ENCODE peak calls at places on chromosomes 4 and X, in five cellular contexts. N is astrocyte, L is GM23248, D is H1, O is MM.1S. Y is an unnamed sample.

GRCh38 chr4:164550989-164551712 is 202.8 kb upstream of the SMIM31 start:
- DNase-seq in L (no peak), D (no peak), N (no peak), O (no peak), Y (no peak)

GRCh38 chr4:38563703-38564490 is 100.1 kb upstream of the KLF3 start:
- DNase-seq in O (no peak), D (no peak), N (peak; percentile 13), L (no peak), Y (peak; percentile 47)

GRCh38 chr4:163679189-163679588 is 184.7 kb downstream of the TMA16 start:
- DNase-seq in L (peak; percentile 15), O (no peak), D (no peak), N (peak; percentile 4), Y (no peak)

GRCh38 chr4:26878729-26879415 is 18.2 kb downstream of the STIM2 start:
- DNase-seq in L (peak; percentile 54), O (no peak), N (peak; percentile 43), D (no peak), Y (no peak)

GRCh38 chr4:98659741-98660507 is 1.5 kb upstream of the TSPAN5 start:
- DNase-seq in L (peak; percentile 74), O (no peak), N (peak; percentile 68), D (no peak), Y (no peak)

GRCh38 chrX:5233830-5234229 is 994.8 kb downstream of the NLGN4X start:
- DNase-seq in L (no peak), O (peak; percentile 75), D (no peak), N (no peak), Y (no peak)

GRCh38 chrX:139563251-139563650 is 32.7 kb downstream of the F9 start:
- DNase-seq in N (peak; percentile 63), O (no peak), D (no peak), L (no peak), Y (peak; percentile 65)

GRCh38 chrX:133473451-133473850 is 58.2 kb upstream of the GPC4 start:
- DNase-seq in D (no peak), L (peak; percentile 33), O (no peak), N (no peak), Y (no peak)

GRCh38 chr4:82848706-82849105 is 42.2 kb downstream of the SEC31A start:
- DNase-seq in D (no peak), L (no peak), O (no peak), N (no peak), Y (no peak)

GRCh38 chrX:49710744-49711319 is 15.0 kb upstream of the PAGE1 start:
- DNase-seq in L (no peak), D (no peak), N (no peak), O (no peak), Y (no peak)

GRCh38 chrX:140917354-140918115 is 84.9 kb upstream of the SPANXB1 start:
- DNase-seq in N (no peak), O (no peak), L (no peak), D (no peak), Y (no peak)

GRCh38 chrX:136130931-136131843 is 16.1 kb upstream of the FHL1 start:
- DNase-seq in O (peak; percentile 87), N (peak; percentile 94), L (peak; percentile 75), D (no peak), Y (peak; percentile 80)

GRCh38 chr4:179585761-179586160 is 2143.5 kb upstream of the AGA start:
- DNase-seq in L (no peak), N (no peak), O (no peak), D (no peak), Y (no peak)

DNA sequence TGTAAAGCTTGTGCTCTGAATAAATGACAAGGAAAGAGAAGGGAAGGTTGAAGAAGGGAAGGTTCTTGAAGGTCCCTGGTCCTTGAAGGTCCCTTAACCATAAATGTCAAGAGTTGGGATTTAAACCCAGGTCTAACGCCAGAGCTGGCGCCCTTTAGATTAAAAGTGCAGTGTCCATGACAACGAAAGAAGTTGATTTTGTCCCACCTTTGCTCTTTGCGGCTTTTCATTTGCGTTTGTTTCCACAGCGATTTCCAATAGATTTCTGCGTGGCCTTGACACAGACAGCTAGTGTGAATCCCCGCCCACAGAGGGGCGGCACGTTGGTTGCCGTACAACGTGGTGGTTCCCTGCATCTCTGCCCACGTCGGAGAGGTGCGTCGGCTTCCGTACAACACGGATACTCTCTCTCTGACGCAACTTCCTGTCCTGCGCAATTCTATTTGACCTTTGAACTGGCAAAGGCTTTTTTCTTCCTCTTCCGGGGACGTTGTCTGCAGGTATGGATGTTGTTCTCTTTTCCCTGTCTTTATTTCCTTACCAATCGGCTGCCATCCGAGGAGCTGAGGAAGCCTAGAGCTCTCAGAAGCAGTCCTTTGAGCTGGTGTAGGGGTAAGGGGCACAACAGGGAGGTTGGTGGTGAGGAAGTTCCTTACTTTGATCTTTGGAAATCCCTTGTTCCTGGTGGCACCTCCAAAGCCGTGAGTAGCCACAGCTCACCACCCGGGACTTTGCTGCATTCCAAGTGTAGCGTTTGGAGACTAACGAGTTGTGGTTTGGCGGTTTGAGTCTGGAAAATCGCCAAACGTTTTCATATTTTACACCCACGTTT is at the start of gene RPL34:
- DNase-seq in D (peak; percentile 88), O (peak; percentile 99), L (peak; percentile 99), N (peak; percentile 98), Y (peak; percentile 99)
- TF ChIP-seq EZH2 in D (no peak), O (no peak), L (no peak), N (no peak), Y (no peak)

DNA sequence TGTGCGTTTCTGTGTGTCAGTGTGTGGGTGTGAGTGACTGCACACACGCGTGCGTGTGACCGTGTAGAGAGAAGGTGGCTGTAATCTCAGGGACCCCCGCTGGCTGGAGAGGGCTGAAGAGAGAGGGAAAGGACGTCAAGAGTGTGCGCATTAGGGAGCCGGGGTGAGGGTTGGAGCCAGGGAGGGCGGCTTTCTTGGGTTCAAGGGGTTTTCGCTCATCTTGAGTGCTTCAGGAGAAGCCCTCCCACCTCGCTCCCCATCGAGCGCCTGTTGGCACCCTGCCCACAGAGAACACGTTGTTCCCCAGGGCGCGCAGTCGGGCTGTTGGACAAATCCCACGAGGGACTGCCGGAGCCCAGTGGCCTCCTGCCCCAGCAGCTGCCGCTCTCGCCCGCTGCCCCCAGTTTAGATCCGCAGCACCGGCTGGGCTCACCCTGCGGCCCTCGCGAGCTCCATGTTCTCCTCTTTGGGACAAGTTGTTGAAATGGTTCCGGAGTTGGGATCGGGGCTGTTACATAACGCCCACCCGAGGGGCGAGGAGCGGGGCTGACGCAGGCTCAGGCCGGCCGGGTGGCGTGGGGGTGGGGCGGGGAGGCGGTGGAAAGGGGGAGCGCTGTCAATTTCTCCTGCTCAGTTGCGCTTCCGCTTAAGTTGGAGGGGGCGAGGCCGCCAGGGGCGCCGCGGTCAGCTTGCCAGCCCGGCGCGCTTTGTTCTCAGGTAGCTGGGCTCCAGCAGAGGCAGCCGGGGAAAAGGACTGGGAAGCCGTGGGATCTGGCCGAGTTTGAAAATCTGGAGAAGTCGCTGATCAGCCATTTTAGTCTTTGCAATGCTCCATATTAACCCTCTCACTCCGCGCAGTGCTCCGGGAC is 1.6 kb downstream of the GRIA2 start:
- DNase-seq in O (no peak), L (peak; percentile 12), D (peak; percentile 71), N (peak; percentile 8), Y (peak; percentile 35)
- TF ChIP-seq EZH2 in O (no peak), L (no peak), D (peak; percentile 56), N (peak; percentile 39), Y (no peak)

GRCh38 chr4:4855293-4856070 is 4.0 kb upstream of the MSX1 start:
- DNase-seq in O (no peak), D (no peak), L (no peak), N (no peak), Y (no peak)
- TF ChIP-seq EZH2 in O (no peak), D (peak; percentile 55), L (no peak), N (peak; percentile 77), Y (peak; percentile 63)

DNA sequence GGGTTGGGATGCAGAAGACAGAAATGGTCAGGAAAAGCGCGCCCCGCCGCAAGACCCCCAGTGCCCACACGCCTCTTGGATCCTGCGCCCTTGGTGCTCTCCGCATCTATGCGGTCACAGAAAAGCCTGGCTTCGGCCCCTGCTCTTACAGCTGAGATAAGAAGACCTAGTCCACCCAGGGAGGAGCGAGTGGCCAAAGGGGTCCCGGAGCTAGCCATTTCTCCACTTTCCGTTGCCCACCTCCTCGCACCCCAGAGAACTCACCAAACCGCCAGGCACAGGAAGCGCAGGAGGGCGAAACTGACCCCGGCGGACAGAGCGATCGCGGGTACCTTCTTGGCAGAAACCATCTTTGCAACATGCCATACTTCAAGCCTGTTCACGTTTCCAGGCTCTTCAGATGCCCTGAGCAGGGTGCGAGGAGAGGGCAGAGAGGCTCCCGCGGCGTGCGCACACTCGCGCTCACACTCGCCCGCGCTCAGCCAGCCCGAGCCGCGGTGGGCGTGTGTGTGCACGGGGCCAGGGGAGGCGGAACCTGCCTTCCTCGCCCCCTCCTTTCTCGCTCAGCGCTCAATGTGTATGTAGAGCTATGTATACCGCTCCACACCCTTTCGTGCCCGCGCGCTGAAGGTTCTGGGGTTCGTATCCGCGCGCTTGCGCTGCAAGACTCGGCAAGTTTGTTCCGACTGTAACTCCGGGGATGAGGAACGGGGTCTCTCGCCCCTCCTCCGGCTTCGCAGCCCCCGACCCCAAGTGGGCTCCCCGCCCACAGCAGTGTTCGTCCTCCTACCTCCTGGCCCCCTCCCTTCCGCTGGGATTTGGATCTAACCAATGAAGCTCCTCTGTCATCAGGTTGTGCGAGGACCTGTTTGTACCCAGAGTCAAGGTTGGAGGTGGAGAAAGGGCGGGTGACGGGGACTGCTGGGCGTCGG is at the start of gene GABRA4:
- DNase-seq in N (peak; percentile 10), O (no peak), L (peak; percentile 0), D (peak; percentile 68), Y (peak; percentile 18)
- TF ChIP-seq EZH2 in N (no peak), O (no peak), L (no peak), D (peak; percentile 64), Y (no peak)

GRCh38 chr4:6892190-6892908 is 17.3 kb upstream of the TBC1D14 start:
- DNase-seq in O (no peak), L (peak; percentile 81), N (peak; percentile 63), D (no peak), Y (peak; percentile 71)

GRCh38 chr4:6892909-6893202 is 16.8 kb upstream of the TBC1D14 start:
- DNase-seq in N (no peak), D (no peak), O (no peak), L (no peak), Y (no peak)

GRCh38 chr4:6890358-6890757 is 19.3 kb upstream of the TBC1D14 start:
- DNase-seq in L (no peak), O (no peak), N (no peak), D (no peak), Y (no peak)

GRCh38 chr4:6889736-6890324 is 19.8 kb upstream of the TBC1D14 start:
- DNase-seq in L (no peak), O (no peak), D (no peak), N (no peak), Y (no peak)

DNA sequence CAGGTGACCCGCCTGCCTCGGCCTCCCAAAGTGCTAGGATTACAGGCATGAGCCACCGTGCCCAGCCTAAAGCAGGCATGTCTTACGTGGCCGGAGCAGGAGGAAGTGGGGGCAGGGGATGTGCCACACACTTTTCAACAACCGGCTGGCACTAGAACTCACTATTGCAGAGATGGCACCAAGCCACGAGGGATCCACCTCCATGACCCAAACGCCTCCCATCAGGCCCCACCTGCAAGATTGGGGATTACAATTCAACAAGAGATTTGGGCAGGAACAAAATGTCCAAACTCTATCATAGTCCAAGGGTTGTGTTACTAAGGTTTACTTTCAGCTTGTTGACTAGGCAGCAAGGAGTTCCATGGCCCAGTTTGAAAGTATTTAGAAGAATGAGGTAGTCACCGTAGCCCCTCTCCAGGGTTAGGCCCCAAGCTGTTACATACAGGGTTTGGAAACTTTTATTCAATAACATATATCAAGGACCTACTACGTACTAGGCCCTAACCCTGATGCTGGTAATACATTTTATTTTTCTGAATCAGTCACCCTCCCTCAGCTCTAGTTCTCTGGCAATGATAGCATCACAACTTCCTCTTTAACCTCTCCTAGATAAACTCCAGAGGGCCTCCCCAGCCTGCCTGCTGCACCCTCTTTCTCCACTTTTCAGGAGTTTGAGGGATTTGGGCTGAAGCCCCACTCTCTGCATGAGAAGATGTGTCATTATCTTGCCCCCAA is 18.0 kb upstream of the TBC1D14 start:
- DNase-seq in L (peak; percentile 19), D (no peak), N (peak; percentile 25), O (no peak), Y (peak; percentile 44)
- TF ChIP-seq EZH2 in L (no peak), D (no peak), N (no peak), O (no peak), Y (no peak)

Y was measured in fibroblast of lung.